ENCODE peak calls at places on chromosomes 7 and 10, in eight cellular contexts. One of them, this sample, is unnamed.

GRCh38 chr10:122178655-122179054 is 92.4 kb upstream of the BTBD16 start:
- DNase-seq in COR-L47: no peak
- DNase-seq in hepatocyte: no peak
- DNase-seq in ovary: no peak
- DNase-seq in left ventricle myocardium inferior: no peak
- DNase-seq in activated CD4-positive, alpha-beta memory T cell treated with anti-CD3 and anti-CD28 coated beads for 36 hours: no peak
- DNase-seq in M059J: no peak
- DNase-seq in HCEC 1CT: no peak
- DNase-seq in this sample: no peak

GRCh38 chr7:100221767-100222444 is 2.2 kb downstream of the PVRIG start:
- DNase-seq in activated CD4-positive, alpha-beta memory T cell treated with anti-CD3 and anti-CD28 coated beads for 36 hours: peak
- DNase-seq in left ventricle myocardium inferior: no peak
- DNase-seq in HCEC 1CT: no peak
- DNase-seq in ovary: no peak
- DNase-seq in COR-L47: no peak
- DNase-seq in M059J: no peak
- DNase-seq in hepatocyte: no peak
- DNase-seq in this sample: no peak

GRCh38 chr10:62632071-62632809 is 172.3 kb upstream of the ADO start:
- DNase-seq in COR-L47: peak
- DNase-seq in left ventricle myocardium inferior: peak
- DNase-seq in activated CD4-positive, alpha-beta memory T cell treated with anti-CD3 and anti-CD28 coated beads for 36 hours: peak
- DNase-seq in ovary: no peak
- DNase-seq in hepatocyte: no peak
- DNase-seq in HCEC 1CT: no peak
- DNase-seq in M059J: peak
- DNase-seq in this sample: peak

GRCh38 chr10:78336402-78336791 is 302.7 kb downstream of the RPS24 start:
- DNase-seq in M059J: peak
- DNase-seq in activated CD4-positive, alpha-beta memory T cell treated with anti-CD3 and anti-CD28 coated beads for 36 hours: no peak
- DNase-seq in ovary: peak
- DNase-seq in COR-L47: no peak
- DNase-seq in hepatocyte: no peak
- DNase-seq in HCEC 1CT: peak
- DNase-seq in left ventricle myocardium inferior: no peak
- DNase-seq in this sample: no peak

GRCh38 chr7:258476-259190 is 31.3 kb upstream of the FOXL3 start:
- DNase-seq in ovary: no peak
- DNase-seq in left ventricle myocardium inferior: no peak
- DNase-seq in hepatocyte: no peak
- DNase-seq in COR-L47: no peak
- DNase-seq in HCEC 1CT: no peak
- DNase-seq in activated CD4-positive, alpha-beta memory T cell treated with anti-CD3 and anti-CD28 coated beads for 36 hours: no peak
- DNase-seq in M059J: no peak
- DNase-seq in this sample: no peak

GRCh38 chr7:98116656-98117461 is 10.2 kb downstream of the LMTK2 start:
- DNase-seq in left ventricle myocardium inferior: no peak
- DNase-seq in HCEC 1CT: peak
- DNase-seq in ovary: peak
- DNase-seq in COR-L47: no peak
- DNase-seq in M059J: peak
- DNase-seq in hepatocyte: peak
- DNase-seq in activated CD4-positive, alpha-beta memory T cell treated with anti-CD3 and anti-CD28 coated beads for 36 hours: no peak
- DNase-seq in this sample: no peak

GRCh38 chr7:105807363-105807762 is 69.0 kb downstream of the ATXN7L1 start:
- DNase-seq in M059J: no peak
- DNase-seq in HCEC 1CT: no peak
- DNase-seq in hepatocyte: no peak
- DNase-seq in left ventricle myocardium inferior: no peak
- DNase-seq in COR-L47: no peak
- DNase-seq in activated CD4-positive, alpha-beta memory T cell treated with anti-CD3 and anti-CD28 coated beads for 36 hours: no peak
- DNase-seq in ovary: no peak
- DNase-seq in this sample: no peak

GRCh38 chr7:85773116-85773783 is 586.4 kb upstream of the SEMA3D start:
- DNase-seq in HCEC 1CT: peak
- DNase-seq in ovary: no peak
- DNase-seq in COR-L47: no peak
- DNase-seq in left ventricle myocardium inferior: no peak
- DNase-seq in hepatocyte: no peak
- DNase-seq in M059J: no peak
- DNase-seq in activated CD4-positive, alpha-beta memory T cell treated with anti-CD3 and anti-CD28 coated beads for 36 hours: no peak
- DNase-seq in this sample: no peak

GRCh38 chr7:44097064-44097932 is 6.8 kb upstream of the AEBP1 start:
- DNase-seq in hepatocyte: no peak
- DNase-seq in COR-L47: no peak
- DNase-seq in left ventricle myocardium inferior: no peak
- DNase-seq in M059J: no peak
- DNase-seq in activated CD4-positive, alpha-beta memory T cell treated with anti-CD3 and anti-CD28 coated beads for 36 hours: peak
- DNase-seq in ovary: no peak
- DNase-seq in HCEC 1CT: no peak
- DNase-seq in this sample: no peak

GRCh38 chr10:14684363-14684762 is 90.3 kb downstream of the FAM107B start:
- DNase-seq in activated CD4-positive, alpha-beta memory T cell treated with anti-CD3 and anti-CD28 coated beads for 36 hours: no peak
- DNase-seq in HCEC 1CT: no peak
- DNase-seq in left ventricle myocardium inferior: no peak
- DNase-seq in M059J: no peak
- DNase-seq in hepatocyte: no peak
- DNase-seq in COR-L47: no peak
- DNase-seq in ovary: no peak
- DNase-seq in this sample: no peak

GRCh38 chr7:100476903-100477870 is 1.8 kb downstream of the TSC22D4 start:
- DNase-seq in HCEC 1CT: no peak
- DNase-seq in M059J: no peak
- DNase-seq in ovary: no peak
- DNase-seq in left ventricle myocardium inferior: no peak
- DNase-seq in COR-L47: no peak
- DNase-seq in hepatocyte: no peak
- DNase-seq in activated CD4-positive, alpha-beta memory T cell treated with anti-CD3 and anti-CD28 coated beads for 36 hours: peak
- DNase-seq in this sample: no peak

GRCh38 chr7:48299580-48300169 is 128.4 kb downstream of the ABCA13 start:
- DNase-seq in hepatocyte: peak
- DNase-seq in left ventricle myocardium inferior: no peak
- DNase-seq in ovary: peak
- DNase-seq in M059J: peak
- DNase-seq in HCEC 1CT: peak
- DNase-seq in activated CD4-positive, alpha-beta memory T cell treated with anti-CD3 and anti-CD28 coated beads for 36 hours: peak
- DNase-seq in COR-L47: peak
- DNase-seq in this sample: no peak

GRCh38 chr10:93417264-93417663 is 64.9 kb downstream of the MYOF start:
- DNase-seq in ovary: no peak
- DNase-seq in M059J: no peak
- DNase-seq in HCEC 1CT: no peak
- DNase-seq in activated CD4-positive, alpha-beta memory T cell treated with anti-CD3 and anti-CD28 coated beads for 36 hours: no peak
- DNase-seq in COR-L47: no peak
- DNase-seq in left ventricle myocardium inferior: peak
- DNase-seq in hepatocyte: no peak
- DNase-seq in this sample: peak

GRCh38 chr10:101013365-101013825 is 13.8 kb downstream of the LZTS2 start:
- DNase-seq in activated CD4-positive, alpha-beta memory T cell treated with anti-CD3 and anti-CD28 coated beads for 36 hours: no peak
- DNase-seq in hepatocyte: no peak
- DNase-seq in left ventricle myocardium inferior: no peak
- DNase-seq in ovary: no peak
- DNase-seq in COR-L47: no peak
- DNase-seq in HCEC 1CT: no peak
- DNase-seq in M059J: no peak
- DNase-seq in this sample: no peak

GRCh38 chr10:87030912-87031635 is 11.0 kb downstream of the FAM25A start:
- DNase-seq in activated CD4-positive, alpha-beta memory T cell treated with anti-CD3 and anti-CD28 coated beads for 36 hours: no peak
- DNase-seq in left ventricle myocardium inferior: no peak
- DNase-seq in hepatocyte: no peak
- DNase-seq in HCEC 1CT: no peak
- DNase-seq in M059J: no peak
- DNase-seq in ovary: no peak
- DNase-seq in COR-L47: no peak
- DNase-seq in this sample: no peak

GRCh38 chr7:130486963-130487324 is 4.9 kb upstream of the MEST start:
- DNase-seq in HCEC 1CT: no peak
- DNase-seq in activated CD4-positive, alpha-beta memory T cell treated with anti-CD3 and anti-CD28 coated beads for 36 hours: no peak
- DNase-seq in ovary: no peak
- DNase-seq in M059J: no peak
- DNase-seq in COR-L47: no peak
- DNase-seq in left ventricle myocardium inferior: no peak
- DNase-seq in hepatocyte: no peak
- DNase-seq in this sample: no peak

GRCh38 chr10:2589226-2589625 is 478.1 kb upstream of the PFKP start:
- DNase-seq in left ventricle myocardium inferior: no peak
- DNase-seq in COR-L47: no peak
- DNase-seq in hepatocyte: no peak
- DNase-seq in HCEC 1CT: no peak
- DNase-seq in M059J: no peak
- DNase-seq in ovary: no peak
- DNase-seq in activated CD4-positive, alpha-beta memory T cell treated with anti-CD3 and anti-CD28 coated beads for 36 hours: no peak
- DNase-seq in this sample: no peak

GRCh38 chr7:150356265-150356897 is 12.2 kb upstream of the REPIN1 start:
- DNase-seq in activated CD4-positive, alpha-beta memory T cell treated with anti-CD3 and anti-CD28 coated beads for 36 hours: no peak
- DNase-seq in HCEC 1CT: peak
- DNase-seq in M059J: peak
- DNase-seq in COR-L47: peak
- DNase-seq in ovary: no peak
- DNase-seq in hepatocyte: no peak
- DNase-seq in left ventricle myocardium inferior: no peak
- DNase-seq in this sample: no peak

GRCh38 chr7:130441408-130441854 is 615 bp upstream of the CEP41 start:
- DNase-seq in ovary: no peak
- DNase-seq in left ventricle myocardium inferior: no peak
- DNase-seq in COR-L47: peak
- DNase-seq in activated CD4-positive, alpha-beta memory T cell treated with anti-CD3 and anti-CD28 coated beads for 36 hours: no peak
- DNase-seq in M059J: peak
- DNase-seq in HCEC 1CT: peak
- DNase-seq in hepatocyte: peak
- DNase-seq in this sample: no peak

GRCh38 chr7:8255680-8256656 is 6.0 kb downstream of the ICA1 start:
- DNase-seq in hepatocyte: no peak
- DNase-seq in HCEC 1CT: no peak
- DNase-seq in M059J: no peak
- DNase-seq in ovary: no peak
- DNase-seq in activated CD4-positive, alpha-beta memory T cell treated with anti-CD3 and anti-CD28 coated beads for 36 hours: no peak
- DNase-seq in COR-L47: no peak
- DNase-seq in left ventricle myocardium inferior: no peak
- DNase-seq in this sample: no peak

GRCh38 chr10:90604636-90605035 is 253.2 kb downstream of the HTR7 start:
- DNase-seq in left ventricle myocardium inferior: no peak
- DNase-seq in HCEC 1CT: no peak
- DNase-seq in ovary: no peak
- DNase-seq in M059J: peak
- DNase-seq in activated CD4-positive, alpha-beta memory T cell treated with anti-CD3 and anti-CD28 coated beads for 36 hours: no peak
- DNase-seq in COR-L47: no peak
- DNase-seq in hepatocyte: no peak
- DNase-seq in this sample: no peak

GRCh38 chr7:2301510-2301860 is 12.8 kb downstream of the SNX8 start:
- DNase-seq in HCEC 1CT: no peak
- DNase-seq in COR-L47: no peak
- DNase-seq in left ventricle myocardium inferior: no peak
- DNase-seq in ovary: no peak
- DNase-seq in M059J: peak
- DNase-seq in activated CD4-positive, alpha-beta memory T cell treated with anti-CD3 and anti-CD28 coated beads for 36 hours: no peak
- DNase-seq in hepatocyte: no peak
- DNase-seq in this sample: no peak

GRCh38 chr10:17257466-17258321 is 29.7 kb downstream of the VIM start:
- DNase-seq in ovary: peak
- DNase-seq in M059J: peak
- DNase-seq in left ventricle myocardium inferior: no peak
- DNase-seq in HCEC 1CT: peak
- DNase-seq in activated CD4-positive, alpha-beta memory T cell treated with anti-CD3 and anti-CD28 coated beads for 36 hours: peak
- DNase-seq in hepatocyte: peak
- DNase-seq in COR-L47: peak
- DNase-seq in this sample: peak

GRCh38 chr7:124440081-124440480 is 325.5 kb downstream of the GPR37 start:
- DNase-seq in M059J: peak
- DNase-seq in left ventricle myocardium inferior: no peak
- DNase-seq in HCEC 1CT: peak
- DNase-seq in hepatocyte: no peak
- DNase-seq in ovary: no peak
- DNase-seq in COR-L47: no peak
- DNase-seq in activated CD4-positive, alpha-beta memory T cell treated with anti-CD3 and anti-CD28 coated beads for 36 hours: no peak
- DNase-seq in this sample: no peak

GRCh38 chr7:97126483-97127171 is 9.1 kb downstream of the SDHAF3 start:
- DNase-seq in M059J: no peak
- DNase-seq in left ventricle myocardium inferior: no peak
- DNase-seq in COR-L47: no peak
- DNase-seq in HCEC 1CT: no peak
- DNase-seq in activated CD4-positive, alpha-beta memory T cell treated with anti-CD3 and anti-CD28 coated beads for 36 hours: no peak
- DNase-seq in hepatocyte: peak
- DNase-seq in ovary: no peak
- DNase-seq in this sample: no peak

GRCh38 chr7:95204618-95205017 is 119.7 kb downstream of the PON1 start:
- DNase-seq in ovary: no peak
- DNase-seq in left ventricle myocardium inferior: no peak
- DNase-seq in COR-L47: no peak
- DNase-seq in HCEC 1CT: no peak
- DNase-seq in activated CD4-positive, alpha-beta memory T cell treated with anti-CD3 and anti-CD28 coated beads for 36 hours: no peak
- DNase-seq in hepatocyte: no peak
- DNase-seq in M059J: no peak
- DNase-seq in this sample: no peak

GRCh38 chr7:48048113-48048512 is 12.8 kb downstream of the C7orf57 start:
- DNase-seq in hepatocyte: no peak
- DNase-seq in M059J: no peak
- DNase-seq in HCEC 1CT: no peak
- DNase-seq in left ventricle myocardium inferior: no peak
- DNase-seq in COR-L47: no peak
- DNase-seq in ovary: no peak
- DNase-seq in activated CD4-positive, alpha-beta memory T cell treated with anti-CD3 and anti-CD28 coated beads for 36 hours: no peak
- DNase-seq in this sample: no peak

GRCh38 chr10:78382776-78383175 is 349.1 kb downstream of the RPS24 start:
- DNase-seq in HCEC 1CT: no peak
- DNase-seq in COR-L47: no peak
- DNase-seq in ovary: no peak
- DNase-seq in activated CD4-positive, alpha-beta memory T cell treated with anti-CD3 and anti-CD28 coated beads for 36 hours: no peak
- DNase-seq in M059J: no peak
- DNase-seq in left ventricle myocardium inferior: no peak
- DNase-seq in hepatocyte: no peak
- DNase-seq in this sample: no peak

GRCh38 chr7:129664029-129665012 is 52.8 kb downstream of the NRF1 start:
- DNase-seq in activated CD4-positive, alpha-beta memory T cell treated with anti-CD3 and anti-CD28 coated beads for 36 hours: no peak
- DNase-seq in hepatocyte: peak
- DNase-seq in ovary: no peak
- DNase-seq in HCEC 1CT: peak
- DNase-seq in M059J: peak
- DNase-seq in left ventricle myocardium inferior: no peak
- DNase-seq in COR-L47: peak
- DNase-seq in this sample: no peak

GRCh38 chr10:10552948-10553347 is 464.7 kb upstream of the CELF2 start:
- DNase-seq in left ventricle myocardium inferior: no peak
- DNase-seq in ovary: no peak
- DNase-seq in activated CD4-positive, alpha-beta memory T cell treated with anti-CD3 and anti-CD28 coated beads for 36 hours: peak
- DNase-seq in HCEC 1CT: no peak
- DNase-seq in COR-L47: no peak
- DNase-seq in hepatocyte: no peak
- DNase-seq in M059J: no peak
- DNase-seq in this sample: no peak

GRCh38 chr10:50232261-50232639 is 19.1 kb downstream of the ASAH2 start:
- DNase-seq in COR-L47: no peak
- DNase-seq in hepatocyte: no peak
- DNase-seq in HCEC 1CT: no peak
- DNase-seq in M059J: no peak
- DNase-seq in ovary: no peak
- DNase-seq in left ventricle myocardium inferior: no peak
- DNase-seq in activated CD4-positive, alpha-beta memory T cell treated with anti-CD3 and anti-CD28 coated beads for 36 hours: no peak
- DNase-seq in this sample: no peak

GRCh38 chr10:125407000-125407502 is 246.7 kb upstream of the CTBP2 start:
- DNase-seq in left ventricle myocardium inferior: no peak
- DNase-seq in activated CD4-positive, alpha-beta memory T cell treated with anti-CD3 and anti-CD28 coated beads for 36 hours: no peak
- DNase-seq in COR-L47: peak
- DNase-seq in ovary: no peak
- DNase-seq in hepatocyte: peak
- DNase-seq in M059J: peak
- DNase-seq in HCEC 1CT: no peak
- DNase-seq in this sample: no peak

GRCh38 chr7:24716480-24717246 is 40.6 kb downstream of the GSDME start:
- DNase-seq in left ventricle myocardium inferior: no peak
- DNase-seq in ovary: no peak
- DNase-seq in COR-L47: no peak
- DNase-seq in activated CD4-positive, alpha-beta memory T cell treated with anti-CD3 and anti-CD28 coated beads for 36 hours: no peak
- DNase-seq in hepatocyte: no peak
- DNase-seq in M059J: no peak
- DNase-seq in HCEC 1CT: no peak
- DNase-seq in this sample: no peak

GRCh38 chr10:102727037-102727818 is 12.8 kb downstream of the SFXN2 start:
- DNase-seq in ovary: no peak
- DNase-seq in COR-L47: no peak
- DNase-seq in activated CD4-positive, alpha-beta memory T cell treated with anti-CD3 and anti-CD28 coated beads for 36 hours: no peak
- DNase-seq in HCEC 1CT: no peak
- DNase-seq in hepatocyte: no peak
- DNase-seq in left ventricle myocardium inferior: no peak
- DNase-seq in M059J: no peak
- DNase-seq in this sample: no peak

This sample was measured in gastrocnemius medialis.